ENCODE peak calls at places on chromosomes 5 and 9, in seven cellular contexts. K, M, H, O, R, C and Z are unnamed samples.
A peak's percentile ranks its signal among the peaks of the same experiment; 100 is the strongest.

GRCh38 chr5:131252824-131253171 is 11.1 kb upstream of the CDC42SE2 start:
- DNase-seq in K (no peak), M (no peak), H (peak; percentile 52), O (no peak), R (no peak), C (peak; percentile 81), Z (no peak)

GRCh38 chr9:35774907-35775635 is 16.3 kb upstream of the NPR2 start:
- DNase-seq in K (no peak), M (no peak), H (peak; percentile 29), O (no peak), R (peak; percentile 52), C (no peak), Z (no peak)

GRCh38 chr5:123455095-123455494 is 31.9 kb upstream of the CEP120 start:
- DNase-seq in K (no peak), M (no peak), H (no peak), O (no peak), R (no peak), C (no peak), Z (no peak)

GRCh38 chr9:87556039-87556438 is 58.4 kb downstream of the DAPK1 start:
- DNase-seq in K (no peak), M (no peak), H (no peak), O (no peak), R (no peak), C (no peak), Z (no peak)

GRCh38 chr9:99753436-99753835 is 68.2 kb upstream of the NR4A3 start:
- DNase-seq in K (no peak), M (no peak), H (no peak), O (no peak), R (no peak), C (no peak), Z (no peak)

GRCh38 chr5:43290726-43291125 is 22.5 kb downstream of the HMGCS1 start:
- DNase-seq in K (no peak), M (no peak), H (no peak), O (no peak), R (no peak), C (no peak), Z (no peak)

GRCh38 chr5:39519566-39520231 is 94.9 kb upstream of the DAB2 start:
- DNase-seq in K (no peak), M (no peak), H (no peak), O (no peak), R (no peak), C (no peak), Z (peak; percentile 16)

GRCh38 chr5:143051244-143052058 is 281.3 kb downstream of the ARHGAP26 start:
- DNase-seq in K (no peak), M (no peak), H (peak; percentile 20), O (peak; percentile 78), R (no peak), C (no peak), Z (peak; percentile 65)

GRCh38 chr5:15601274-15601673 is 101.3 kb downstream of the FBXL7 start:
- DNase-seq in K (no peak), M (no peak), H (no peak), O (no peak), R (no peak), C (no peak), Z (no peak)

GRCh38 chr5:62341783-62342475 is 35.9 kb downstream of the KIF2A start:
- DNase-seq in K (no peak), M (no peak), H (no peak), O (no peak), R (no peak), C (no peak), Z (no peak)
- TF ChIP-seq JUND in K (no peak), M (no peak), H (no peak), O (no peak), R (no peak), C (no peak), Z (no peak)

GRCh38 chr5:136005371-136005770 is 23.4 kb upstream of the TGFBI start:
- DNase-seq in K (no peak), M (no peak), H (no peak), O (no peak), R (no peak), C (no peak), Z (no peak)

GRCh38 chr5:136006767-136007251 is 22.0 kb upstream of the TGFBI start:
- DNase-seq in K (no peak), M (peak; percentile 36), H (no peak), O (no peak), R (no peak), C (no peak), Z (no peak)

GRCh38 chr5:136006164-136006563 is 22.6 kb upstream of the TGFBI start:
- DNase-seq in K (no peak), M (no peak), H (no peak), O (no peak), R (no peak), C (no peak), Z (no peak)

GRCh38 chr5:136007271-136007670 is 21.5 kb upstream of the TGFBI start:
- DNase-seq in K (no peak), M (no peak), H (no peak), O (peak; percentile 62), R (no peak), C (no peak), Z (no peak)

DNA sequence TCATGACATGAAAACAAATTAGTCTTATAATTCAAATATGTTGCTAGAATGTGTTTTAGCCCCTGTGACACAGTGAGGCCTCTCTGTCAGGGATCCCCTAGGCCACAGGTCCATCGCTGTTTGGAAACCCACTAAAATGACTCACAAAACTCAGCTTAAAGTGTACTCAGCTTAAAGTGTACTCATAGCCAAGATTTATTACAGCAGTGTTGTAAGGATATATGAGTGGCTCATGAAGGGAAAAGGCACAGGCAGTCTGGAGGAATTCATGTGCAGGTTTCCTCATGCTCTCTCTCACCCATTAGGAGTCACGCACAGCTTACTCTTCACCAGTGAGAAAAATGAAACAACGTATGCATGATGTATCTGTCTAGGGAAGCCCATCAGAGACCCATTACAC is 24.4 kb upstream of the TGFBI start:
- DNase-seq in K (no peak), M (no peak), H (no peak), O (no peak), R (no peak), C (no peak), Z (no peak)
- TF ChIP-seq JUND in K (no peak), M (no peak), H (no peak), O (no peak), R (no peak), C (no peak), Z (no peak)

GRCh38 chr9:27126682-27127081 is 17.7 kb downstream of the TEK start:
- DNase-seq in K (no peak), M (no peak), H (no peak), O (no peak), R (no peak), C (no peak), Z (no peak)

GRCh38 chr9:27125030-27125429 is 16.0 kb downstream of the TEK start:
- DNase-seq in K (no peak), M (peak; percentile 7), H (no peak), O (no peak), R (no peak), C (no peak), Z (no peak)

GRCh38 chr9:27129221-27129620 is 20.2 kb downstream of the TEK start:
- DNase-seq in K (no peak), M (no peak), H (no peak), O (no peak), R (no peak), C (no peak), Z (no peak)

GRCh38 chr9:27125936-27126335 is 16.9 kb downstream of the TEK start:
- DNase-seq in K (no peak), M (no peak), H (no peak), O (no peak), R (no peak), C (no peak), Z (no peak)

DNA sequence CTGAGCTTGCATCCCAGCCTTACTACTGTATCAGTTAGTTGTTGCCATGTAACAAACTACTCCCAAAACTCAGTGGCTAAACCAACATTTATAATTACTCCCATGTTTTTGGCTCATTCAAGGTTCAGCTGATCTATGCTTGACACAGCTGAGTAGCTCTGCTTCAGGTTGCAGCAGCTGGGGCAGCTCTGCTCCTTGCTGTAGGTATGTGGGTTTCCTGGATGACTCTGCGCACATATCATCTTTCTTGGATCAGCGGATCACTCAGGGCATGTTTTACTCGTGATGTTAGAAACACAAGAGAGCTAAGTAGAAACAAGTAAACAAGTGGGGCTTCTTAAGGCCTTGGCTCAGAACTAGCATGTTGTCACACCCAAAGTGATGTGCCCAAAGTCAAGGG is 15.1 kb downstream of the TEK start:
- DNase-seq in K (no peak), M (no peak), H (no peak), O (no peak), R (no peak), C (no peak), Z (no peak)
- TF ChIP-seq JUND in K (no peak), M (no peak), H (no peak), O (no peak), R (no peak), C (no peak), Z (no peak)

DNA sequence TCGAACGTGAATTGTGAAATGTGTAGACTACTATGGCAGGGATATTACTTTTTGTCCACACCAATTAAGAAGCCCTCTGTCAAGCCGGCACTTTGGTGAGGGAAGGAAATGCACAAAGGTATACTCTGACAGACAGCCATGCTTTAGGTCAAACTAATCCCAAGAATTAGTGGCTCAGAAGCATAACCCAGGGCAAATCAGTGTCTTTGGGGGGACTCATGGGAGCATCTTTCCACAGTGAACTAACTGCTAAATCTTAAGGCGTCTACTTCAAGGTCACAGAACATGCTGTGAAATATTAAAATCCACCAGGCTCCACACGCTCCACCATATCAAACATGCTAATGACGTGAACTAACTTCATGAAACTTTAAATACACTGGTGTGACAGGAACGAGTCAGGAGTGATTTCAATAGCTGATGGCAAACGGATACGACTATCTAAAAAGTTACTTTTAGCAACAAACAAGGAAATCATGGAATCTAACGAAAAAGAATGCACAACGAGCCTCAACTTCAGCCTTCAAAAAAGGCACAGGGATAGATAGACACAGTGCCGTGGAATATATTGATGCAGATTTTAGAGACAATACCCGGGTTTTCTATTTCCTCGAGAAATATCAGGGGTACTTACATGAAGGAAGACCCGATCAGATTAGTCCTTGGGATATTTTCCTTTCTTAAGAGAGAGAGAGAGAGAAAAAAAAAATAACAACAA is 504 bp downstream of the MEF2C start:
- DNase-seq in K (no peak), M (no peak), H (peak; percentile 37), O (no peak), R (no peak), C (no peak), Z (no peak)
- TF ChIP-seq JUND in K (no peak), M (no peak), H (no peak), O (no peak), R (no peak), C (no peak), Z (no peak)